ENCODE peak calls at places on chromosomes 2 and 18, in seven cellular contexts. V is tibial artery; M is AG08396; B is activated naive CD8-positive, alpha-beta T cell treated with anti-CD3 and anti-CD28 coated beads for 36 hours; I is AG09309; G is GM23338; O is activated T-cell treated with anti-CD3 and anti-CD28 coated beads for 1 hour. D is an unnamed sample.

GRCh38 chr2:130263606-130264005 is 65.4 kb upstream of the TUBA3E start:
- DNase-seq in V (no peak), M (no peak), B (no peak), I (no peak), G (no peak), O (no peak), D (no peak)

GRCh38 chr18:48581941-48582340 is 43.1 kb downstream of the CTIF start:
- DNase-seq in V (no peak), M (no peak), B (no peak), I (no peak), G (no peak), O (no peak), D (no peak)

GRCh38 chr2:235921508-235922260 is 246.5 kb downstream of the GBX2 start:
- DNase-seq in V (no peak), M (no peak), B (no peak), I (no peak), G (no peak), O (no peak), D (no peak)

GRCh38 chr2:67829470-67829869 is 233.3 kb downstream of the C1D start:
- DNase-seq in V (no peak), M (no peak), B (no peak), I (no peak), G (no peak), O (no peak), D (no peak)

GRCh38 chr18:23330423-23330822 is 122.7 kb upstream of the RIOK3 start:
- DNase-seq in V (no peak), M (no peak), B (no peak), I (no peak), G (no peak), O (no peak), D (no peak)

GRCh38 chr2:238462782-238463396 is 36.2 kb downstream of the ASB1 start:
- DNase-seq in V (no peak), M (peak; percentile 43), B (no peak), I (no peak), G (peak; percentile 70), O (no peak), D (peak; percentile 73)

GRCh38 chr2:218964041-218964771 is 4.7 kb downstream of the CDK5R2 start:
- DNase-seq in V (peak; percentile 24), M (peak; percentile 78), B (no peak), I (peak; percentile 10), G (peak; percentile 46), O (no peak), D (peak; percentile 88)

GRCh38 chr18:741931-742512 is 29.6 kb upstream of the ENOSF1 start:
- DNase-seq in V (no peak), M (peak; percentile 48), B (no peak), I (peak; percentile 10), G (peak; percentile 53), O (no peak), D (peak; percentile 53)